ENCODE peak calls at places on chromosome X, in five cellular contexts. Z is mesendoderm, T is endothelial cell of umbilical vein, Q is mesenchymal stem cell, K is right lobe of liver. E is an unnamed sample. For H3K4me1, the result is how much of the 10 kb centered on the place peaks cover.

GRCh38 chrX:125952973-125953372 is 213.1 kb downstream of the DCAF12L2 start:
- DNase-seq in Q (no peak), Z (no peak), T (no peak), K (no peak), E (no peak)

GRCh38 chrX:10582945-10583344 is 37.4 kb downstream of the MID1 start:
- DNase-seq in Z (no peak), T (peak), Q (no peak), K (no peak), E (no peak)

GRCh38 chrX:47648376-47648775 is 2.0 kb downstream of the ELK1 start:
- DNase-seq in K (no peak), T (no peak), Q (no peak), Z (no peak), E (no peak)

GRCh38 chrX:133215747-133216146 is 2.4 kb downstream of the TFDP3 start:
- DNase-seq in Z (peak), Q (peak), K (no peak), T (no peak), E (no peak)

GRCh38 chrX:153491351-153492152 is 3.2 kb upstream of the BGN start:
- DNase-seq in Q (peak), T (no peak), Z (no peak), K (no peak), E (no peak)

GRCh38 chrX:19758536-19758935 is 128.9 kb downstream of the SH3KBP1 start:
- DNase-seq in T (no peak), K (no peak), Q (no peak), Z (peak), E (peak)

GRCh38 chrX:148135738-148136137 is 154.6 kb downstream of the FMR1NB start:
- DNase-seq in T (peak), Z (no peak), K (no peak), Q (no peak), E (peak)

GRCh38 chrX:132488819-132489255 is at the start of gene MBNL3:
- DNase-seq in Z (peak), T (peak), Q (peak), K (peak), E (peak)

GRCh38 chrX:8404958-8405357 is 59.7 kb upstream of the VCX3B start:
- DNase-seq in Q (no peak), K (no peak), Z (no peak), T (no peak), E (no peak)

GRCh38 chrX:86210772-86211171 is 62.5 kb downstream of the DACH2 start:
- DNase-seq in Z (no peak), Q (no peak), K (no peak), T (no peak), E (no peak)

GRCh38 chrX:119636419-119636818 is 30.2 kb upstream of the NKRF start:
- DNase-seq in K (no peak), Q (no peak), Z (no peak), T (no peak), E (no peak)

GRCh38 chrX:19121466-19121865 is 802 bp downstream of the ADGRG2 start:
- DNase-seq in Q (no peak), T (no peak), K (no peak), Z (no peak), E (no peak)

GRCh38 chrX:112513154-112513553 is 166.6 kb downstream of the LHFPL1 start:
- DNase-seq in Z (peak), K (peak), Q (peak), T (no peak), E (no peak)

GRCh38 chrX:47321978-47322377 is 48.4 kb upstream of the ZNF157 start:
- DNase-seq in Z (peak), Q (no peak), K (no peak), T (no peak), E (no peak)

GRCh38 chrX:154019061-154019621 is 561 bp downstream of the IRAK1 start:
- DNase-seq in Z (no peak), Q (peak), T (no peak), K (no peak), E (no peak)

GRCh38 chrX:41409006-41409405 is 38.1 kb upstream of the NYX start:
- DNase-seq in T (no peak), Q (no peak), Z (no peak), K (no peak), E (no peak)

GRCh38 chrX:154648931-154649863 is 4.2 kb downstream of the CTAG2 start:
- DNase-seq in T (no peak), Z (no peak), Q (no peak), K (no peak), E (no peak)

GRCh38 chrX:45667666-45668065 is 467.0 kb upstream of the DIPK2B start:
- DNase-seq in K (no peak), T (peak), Z (no peak), Q (no peak), E (peak)

GRCh38 chrX:7116081-7116480 is 31.4 kb upstream of the STS start:
- DNase-seq in K (no peak), T (no peak), Q (no peak), Z (no peak), E (no peak)

GRCh38 chrX:7120578-7121219 is 26.8 kb upstream of the STS start:
- DNase-seq in Z (no peak), K (no peak), T (peak), Q (peak), E (no peak)

GRCh38 chrX:7115557-7115956 is 32.0 kb upstream of the STS start:
- DNase-seq in T (no peak), Q (peak), Z (no peak), K (no peak), E (no peak)

GRCh38 chrX:7119927-7120577 is 27.5 kb upstream of the STS start:
- DNase-seq in T (no peak), Q (peak), Z (no peak), K (no peak), E (no peak)

GRCh38 chrX:7117587-7117986 is 29.9 kb upstream of the STS start:
- DNase-seq in Z (peak), K (no peak), T (no peak), Q (no peak), E (no peak)
- H3K4me1 ChIP-seq in Z (under half), K (under half), T (under half), Q (under half), E (under half)

GRCh38 chrX:40083120-40083978 is 14.4 kb downstream of the BCOR start:
- DNase-seq in Z (no peak), K (peak), T (no peak), Q (no peak), E (peak)
- H3K4me1 ChIP-seq in Z (under half), K (under half), T (under half), Q (under half), E (under half)

GRCh38 chrX:38898261-38898660 is 97.0 kb downstream of the MID1IP1 start:
- DNase-seq in K (no peak), Q (no peak), Z (no peak), T (no peak), E (no peak)
- H3K4me1 ChIP-seq in K (under half), Q (under half), Z (under half), T (under half), E (under half)

GRCh38 chrX:24153796-24154189 is 4.3 kb downstream of the ZFX start:
- DNase-seq in Z (no peak), K (no peak), Q (no peak), T (peak), E (no peak)
- H3K4me1 ChIP-seq in Z (under half), K (under half), Q (under half), T (under half), E (under half)

GRCh38 chrX:150573702-150574101 is 5.3 kb downstream of the MTM1 start:
- DNase-seq in T (no peak), Q (no peak), K (no peak), Z (no peak), E (no peak)

GRCh38 chrX:150570512-150570911 is 2.1 kb downstream of the MTM1 start:
- DNase-seq in Q (peak), K (no peak), Z (no peak), T (peak), E (no peak)

GRCh38 chrX:150574824-150575409 is 6.5 kb downstream of the MTM1 start:
- DNase-seq in Q (no peak), K (no peak), T (no peak), Z (peak), E (no peak)

GRCh38 chrX:150569155-150569477 is 695 bp downstream of the MTM1 start:
- DNase-seq in Q (no peak), Z (no peak), T (no peak), K (no peak), E (no peak)

DNA sequence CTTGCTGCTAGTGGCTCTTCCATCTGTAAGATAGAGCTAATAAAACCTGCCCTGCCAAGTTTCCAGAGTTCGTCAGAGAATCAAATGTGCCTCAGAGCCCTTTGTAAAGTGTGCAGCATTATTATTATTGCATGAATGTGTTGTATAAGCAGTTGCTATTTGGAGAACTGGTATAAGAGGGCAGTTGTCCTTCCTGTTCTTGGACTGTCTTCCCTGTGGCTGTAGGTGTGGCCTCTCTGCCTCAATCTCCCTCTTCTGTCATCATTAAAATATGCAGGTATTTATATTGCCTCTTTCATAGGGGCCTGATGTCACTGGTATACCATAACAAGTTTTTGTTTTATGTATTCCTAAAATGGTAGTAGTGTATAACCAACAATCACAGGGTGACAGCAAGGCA is 3.8 kb downstream of the MTM1 start:
- DNase-seq in K (no peak), T (no peak), Q (no peak), Z (no peak), E (peak)
- H3K4me1 ChIP-seq in K (under half), T (under half), Q (under half), Z (under half), E (under half)

GRCh38 chrX:13051529-13052172 is 7.2 kb upstream of the FAM9C start:
- DNase-seq in T (peak), K (no peak), Q (no peak), Z (no peak), E (no peak)

GRCh38 chrX:13047752-13048151 is 3.3 kb upstream of the FAM9C start:
- DNase-seq in K (no peak), T (no peak), Z (no peak), Q (no peak), E (no peak)

GRCh38 chrX:13048265-13048664 is 3.8 kb upstream of the FAM9C start:
- DNase-seq in Q (peak), K (no peak), Z (no peak), T (no peak), E (peak)

GRCh38 chrX:13051167-13051528 is 6.7 kb upstream of the FAM9C start:
- DNase-seq in K (no peak), T (no peak), Z (no peak), Q (no peak), E (no peak)

GRCh38 chrX:13050151-13050550 is 5.7 kb upstream of the FAM9C start:
- DNase-seq in Z (no peak), Q (no peak), T (no peak), K (no peak), E (no peak)
- H3K4me1 ChIP-seq in Z (under half), Q (under half), T (under half), K (under half), E (under half)

GRCh38 chrX:21949689-21950088 is 9.2 kb downstream of the SMS start:
- DNase-seq in Q (no peak), Z (no peak), T (no peak), K (no peak), E (no peak)

GRCh38 chrX:21947671-21948070 is 7.2 kb downstream of the SMS start:
- DNase-seq in T (peak), Q (no peak), Z (no peak), K (no peak), E (no peak)

GRCh38 chrX:21952624-21953023 is 12.1 kb downstream of the SMS start:
- DNase-seq in Q (no peak), Z (no peak), T (no peak), K (no peak), E (no peak)

GRCh38 chrX:21946925-21947641 is 6.6 kb downstream of the SMS start:
- DNase-seq in Q (peak), K (no peak), T (peak), Z (peak), E (no peak)

DNA sequence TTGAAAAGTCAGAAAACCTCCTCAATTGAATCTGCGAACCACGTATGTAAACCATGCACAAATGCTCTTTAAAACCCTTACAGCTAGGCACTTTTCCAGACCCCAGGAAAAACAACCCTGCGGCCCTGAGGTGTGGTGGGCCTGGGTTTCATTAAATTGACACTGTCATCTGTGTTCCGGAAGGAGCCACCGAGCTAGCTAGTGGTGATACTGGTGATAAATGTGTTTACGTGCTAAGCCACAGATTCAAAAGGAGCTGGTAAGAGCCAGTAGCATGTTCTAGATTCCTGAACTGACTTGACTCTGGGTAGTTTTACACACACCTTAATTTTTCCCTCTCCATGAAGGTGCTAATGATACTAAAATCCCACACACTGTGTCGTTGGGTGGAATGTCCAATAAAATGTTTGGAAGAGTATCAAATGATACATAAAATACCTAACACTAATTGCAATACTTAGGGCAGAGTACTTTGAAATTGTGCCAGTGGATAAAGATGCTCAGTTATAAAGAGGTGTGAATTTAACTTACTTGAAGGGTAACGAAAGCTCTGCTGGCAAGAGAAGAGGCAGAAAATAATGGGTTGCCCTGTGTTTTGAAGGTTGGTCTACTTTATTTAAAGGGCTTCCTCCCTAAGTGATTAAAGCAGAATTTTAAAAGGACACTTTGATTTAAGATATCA is 8.5 kb downstream of the SMS start:
- DNase-seq in Z (no peak), K (no peak), T (no peak), Q (no peak), E (no peak)
- H3K4me1 ChIP-seq in Z (under half), K (under half), T (under half), Q (under half), E (under half)

DNA sequence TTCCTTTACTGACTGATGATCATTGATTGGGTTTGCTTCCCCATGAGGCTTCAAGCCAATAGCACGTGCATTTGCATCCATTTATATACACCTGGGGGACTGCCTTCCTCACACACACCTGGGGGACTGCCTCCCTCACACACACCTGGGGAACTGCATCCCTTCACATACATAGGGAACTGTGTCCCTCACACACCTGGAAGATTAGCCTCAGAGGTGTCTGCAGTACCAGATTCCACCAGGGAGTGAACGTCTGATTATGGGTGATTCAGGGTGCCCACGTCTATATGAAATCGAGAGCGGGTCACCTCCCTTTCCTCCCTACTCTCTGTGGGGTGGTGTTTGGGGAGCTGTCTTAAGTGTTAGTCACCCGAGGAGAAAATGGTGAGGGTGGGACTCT is 16.9 kb downstream of the CD99 start:
- DNase-seq in T (no peak), Z (no peak), K (no peak), Q (peak), E (peak)
- H3K4me1 ChIP-seq in T (half or more), Z (under half), K (under half), Q (under half), E (under half)